ENCODE peak calls at places on chromosomes 11 and 22, in six cellular contexts. One of them, this sample, is unnamed.

GRCh38 chr11:44530413-44531115 is 34.9 kb upstream of the CD82 start:
- DNase-seq in lower lobe of right lung: no peak
- DNase-seq in T-helper 17 cell: no peak
- DNase-seq in astrocyte of the spinal cord: no peak
- DNase-seq in hippocampal formation: no peak
- DNase-seq in neural crest cell: no peak
- DNase-seq in this sample: no peak

GRCh38 chr11:904380-904779 is 6.2 kb downstream of the CHID1 start:
- DNase-seq in hippocampal formation: no peak
- DNase-seq in T-helper 17 cell: no peak
- DNase-seq in lower lobe of right lung: no peak
- DNase-seq in neural crest cell: no peak
- DNase-seq in astrocyte of the spinal cord: no peak
- DNase-seq in this sample: no peak

GRCh38 chr22:45972091-45972867 is 4.7 kb downstream of the WNT7B start:
- DNase-seq in T-helper 17 cell: no peak
- DNase-seq in hippocampal formation: no peak
- DNase-seq in astrocyte of the spinal cord: peak; percentile 44
- DNase-seq in neural crest cell: no peak
- DNase-seq in lower lobe of right lung: no peak
- DNase-seq in this sample: no peak

GRCh38 chr11:64164392-64165312 is 1.3 kb downstream of the MACROD1 start:
- DNase-seq in astrocyte of the spinal cord: no peak
- DNase-seq in T-helper 17 cell: no peak
- DNase-seq in hippocampal formation: no peak
- DNase-seq in neural crest cell: no peak
- DNase-seq in lower lobe of right lung: no peak
- DNase-seq in this sample: no peak

GRCh38 chr22:41974691-41975290 is 5.5 kb downstream of the SEPTIN3 start:
- DNase-seq in hippocampal formation: no peak
- DNase-seq in lower lobe of right lung: no peak
- DNase-seq in T-helper 17 cell: no peak
- DNase-seq in neural crest cell: no peak
- DNase-seq in astrocyte of the spinal cord: no peak
- DNase-seq in this sample: no peak

GRCh38 chr11:13339196-13340153 is 61.9 kb downstream of the BMAL1 start:
- DNase-seq in hippocampal formation: no peak
- DNase-seq in astrocyte of the spinal cord: peak; percentile 88
- DNase-seq in T-helper 17 cell: no peak
- DNase-seq in neural crest cell: no peak
- DNase-seq in lower lobe of right lung: no peak
- DNase-seq in this sample: no peak

GRCh38 chr11:72635309-72635915 is 38.8 kb downstream of the PDE2A start:
- DNase-seq in neural crest cell: no peak
- DNase-seq in astrocyte of the spinal cord: no peak
- DNase-seq in T-helper 17 cell: no peak
- DNase-seq in hippocampal formation: no peak
- DNase-seq in lower lobe of right lung: no peak
- DNase-seq in this sample: no peak

GRCh38 chr22:47043835-47044721 is 281.6 kb downstream of the TBC1D22A start:
- DNase-seq in neural crest cell: no peak
- DNase-seq in astrocyte of the spinal cord: peak; percentile 18
- DNase-seq in hippocampal formation: no peak
- DNase-seq in T-helper 17 cell: no peak
- DNase-seq in lower lobe of right lung: peak; percentile 47
- DNase-seq in this sample: no peak

GRCh38 chr11:66080055-66080817 is 10.2 kb downstream of the PACS1 start:
- DNase-seq in lower lobe of right lung: no peak
- DNase-seq in T-helper 17 cell: peak; percentile 58
- DNase-seq in neural crest cell: no peak
- DNase-seq in astrocyte of the spinal cord: peak; percentile 71
- DNase-seq in hippocampal formation: no peak
- DNase-seq in this sample: no peak

GRCh38 chr11:202490-202889 is 4.7 kb downstream of the BET1L start:
- DNase-seq in lower lobe of right lung: peak; percentile 27
- DNase-seq in neural crest cell: no peak
- DNase-seq in hippocampal formation: no peak
- DNase-seq in astrocyte of the spinal cord: no peak
- DNase-seq in T-helper 17 cell: no peak
- DNase-seq in this sample: no peak

GRCh38 chr11:74895340-74896116 is 53.4 kb downstream of the XRRA1 start:
- DNase-seq in neural crest cell: no peak
- DNase-seq in lower lobe of right lung: no peak
- DNase-seq in hippocampal formation: no peak
- DNase-seq in T-helper 17 cell: no peak
- DNase-seq in astrocyte of the spinal cord: no peak
- DNase-seq in this sample: no peak

GRCh38 chr11:112237451-112237850 is 11.2 kb downstream of the PTS start:
- DNase-seq in astrocyte of the spinal cord: no peak
- DNase-seq in neural crest cell: no peak
- DNase-seq in lower lobe of right lung: no peak
- DNase-seq in hippocampal formation: no peak
- DNase-seq in T-helper 17 cell: no peak
- DNase-seq in this sample: no peak

GRCh38 chr11:19398772-19399542 is 158.2 kb upstream of the E2F8 start:
- DNase-seq in neural crest cell: no peak
- DNase-seq in T-helper 17 cell: no peak
- DNase-seq in hippocampal formation: no peak
- DNase-seq in lower lobe of right lung: no peak
- DNase-seq in astrocyte of the spinal cord: peak; percentile 72
- DNase-seq in this sample: no peak

GRCh38 chr11:47714554-47715081 is 551 bp downstream of the AGBL2 start:
- DNase-seq in hippocampal formation: no peak
- DNase-seq in lower lobe of right lung: no peak
- DNase-seq in neural crest cell: no peak
- DNase-seq in T-helper 17 cell: peak; percentile 10
- DNase-seq in astrocyte of the spinal cord: peak; percentile 16
- DNase-seq in this sample: no peak

GRCh38 chr11:126645206-126645605 is 289.7 kb downstream of the ST3GAL4 start:
- DNase-seq in neural crest cell: no peak
- DNase-seq in astrocyte of the spinal cord: peak; percentile 23
- DNase-seq in T-helper 17 cell: no peak
- DNase-seq in hippocampal formation: no peak
- DNase-seq in lower lobe of right lung: no peak
- DNase-seq in this sample: no peak

GRCh38 chr11:101915811-101916291 is 471 bp downstream of the ANGPTL5 start:
- DNase-seq in T-helper 17 cell: no peak
- DNase-seq in hippocampal formation: peak; percentile 46
- DNase-seq in lower lobe of right lung: no peak
- DNase-seq in astrocyte of the spinal cord: peak; percentile 56
- DNase-seq in neural crest cell: no peak
- DNase-seq in this sample: no peak